ENCODE peak calls at places on chromosomes 11 and 22, in nine cellular contexts. One of them, this sample, is unnamed.

GRCh38 chr22:38327805-38328204 is 10.6 kb upstream of the CSNK1E start:
- DNase-seq in glutamatergic neuron: no peak
- DNase-seq in adrenal gland: no peak
- DNase-seq in cardiac muscle cell: peak; percentile 45
- DNase-seq in PC-3: peak; percentile 61
- DNase-seq in CD4-positive, alpha-beta T cell: no peak
- DNase-seq in psoas muscle: no peak
- DNase-seq in IMR-90: peak; percentile 63
- DNase-seq in esophagus squamous epithelium: no peak
- DNase-seq in this sample: no peak

GRCh38 chr22:50544746-50545253 is 899 bp upstream of the KLHDC7B start:
- DNase-seq in glutamatergic neuron: no peak
- DNase-seq in adrenal gland: no peak
- DNase-seq in cardiac muscle cell: no peak
- DNase-seq in PC-3: no peak
- DNase-seq in CD4-positive, alpha-beta T cell: no peak
- DNase-seq in psoas muscle: peak; percentile 52
- DNase-seq in IMR-90: no peak
- DNase-seq in esophagus squamous epithelium: no peak
- DNase-seq in this sample: no peak

GRCh38 chr11:64861227-64861970 is 16.9 kb upstream of the CDC42BPG start:
- DNase-seq in glutamatergic neuron: no peak
- DNase-seq in adrenal gland: no peak
- DNase-seq in cardiac muscle cell: no peak
- DNase-seq in PC-3: no peak
- DNase-seq in CD4-positive, alpha-beta T cell: no peak
- DNase-seq in psoas muscle: no peak
- DNase-seq in IMR-90: no peak
- DNase-seq in esophagus squamous epithelium: no peak
- DNase-seq in this sample: no peak

GRCh38 chr11:96339704-96340554 is 3.1 kb downstream of the MAML2 start:
- DNase-seq in glutamatergic neuron: no peak
- DNase-seq in adrenal gland: no peak
- DNase-seq in cardiac muscle cell: no peak
- DNase-seq in PC-3: no peak
- DNase-seq in CD4-positive, alpha-beta T cell: no peak
- DNase-seq in psoas muscle: no peak
- DNase-seq in IMR-90: peak; percentile 59
- DNase-seq in esophagus squamous epithelium: no peak
- DNase-seq in this sample: no peak

GRCh38 chr11:118343981-118344521 is at the start of gene CD3G:
- DNase-seq in glutamatergic neuron: no peak
- DNase-seq in adrenal gland: no peak
- DNase-seq in cardiac muscle cell: no peak
- DNase-seq in PC-3: no peak
- DNase-seq in CD4-positive, alpha-beta T cell: peak; percentile 81
- DNase-seq in psoas muscle: no peak
- DNase-seq in IMR-90: no peak
- DNase-seq in esophagus squamous epithelium: no peak
- DNase-seq in this sample: no peak

GRCh38 chr11:122979815-122980656 is 1.6 kb downstream of the BSX start:
- DNase-seq in glutamatergic neuron: peak; percentile 28
- DNase-seq in adrenal gland: no peak
- DNase-seq in cardiac muscle cell: no peak
- DNase-seq in PC-3: no peak
- DNase-seq in CD4-positive, alpha-beta T cell: no peak
- DNase-seq in psoas muscle: no peak
- DNase-seq in IMR-90: no peak
- DNase-seq in esophagus squamous epithelium: no peak
- DNase-seq in this sample: no peak

GRCh38 chr22:26618487-26618886 is 660 bp upstream of the CRYBB1 start:
- DNase-seq in glutamatergic neuron: no peak
- DNase-seq in adrenal gland: no peak
- DNase-seq in cardiac muscle cell: no peak
- DNase-seq in PC-3: no peak
- DNase-seq in CD4-positive, alpha-beta T cell: no peak
- DNase-seq in psoas muscle: no peak
- DNase-seq in IMR-90: no peak
- DNase-seq in esophagus squamous epithelium: no peak
- DNase-seq in this sample: no peak

GRCh38 chr22:24087071-24087795 is 76.1 kb downstream of the CABIN1 start:
- DNase-seq in glutamatergic neuron: no peak
- DNase-seq in adrenal gland: no peak
- DNase-seq in cardiac muscle cell: no peak
- DNase-seq in PC-3: no peak
- DNase-seq in CD4-positive, alpha-beta T cell: no peak
- DNase-seq in psoas muscle: no peak
- DNase-seq in IMR-90: no peak
- DNase-seq in esophagus squamous epithelium: no peak
- DNase-seq in this sample: no peak

GRCh38 chr11:67119577-67120391 is 721 bp downstream of the KDM2A start:
- DNase-seq in glutamatergic neuron: peak; percentile 61
- DNase-seq in adrenal gland: peak; percentile 47
- DNase-seq in cardiac muscle cell: peak; percentile 8
- DNase-seq in PC-3: peak; percentile 32
- DNase-seq in CD4-positive, alpha-beta T cell: peak; percentile 12
- DNase-seq in psoas muscle: peak; percentile 65
- DNase-seq in IMR-90: no peak
- DNase-seq in esophagus squamous epithelium: no peak
- DNase-seq in this sample: peak; percentile 43

GRCh38 chr11:119641991-119642745 is 86.8 kb downstream of the NECTIN1 start:
- DNase-seq in glutamatergic neuron: no peak
- DNase-seq in adrenal gland: no peak
- DNase-seq in cardiac muscle cell: peak; percentile 28
- DNase-seq in PC-3: peak; percentile 61
- DNase-seq in CD4-positive, alpha-beta T cell: no peak
- DNase-seq in psoas muscle: no peak
- DNase-seq in IMR-90: peak; percentile 5
- DNase-seq in esophagus squamous epithelium: no peak
- DNase-seq in this sample: no peak

GRCh38 chr11:59173964-59174663 is 2.2 kb downstream of the DTX4 start:
- DNase-seq in glutamatergic neuron: no peak
- DNase-seq in adrenal gland: no peak
- DNase-seq in cardiac muscle cell: peak; percentile 52
- DNase-seq in PC-3: peak; percentile 67
- DNase-seq in CD4-positive, alpha-beta T cell: no peak
- DNase-seq in psoas muscle: no peak
- DNase-seq in IMR-90: peak; percentile 59
- DNase-seq in esophagus squamous epithelium: no peak
- DNase-seq in this sample: no peak

GRCh38 chr22:23146842-23147205 is 1.5 kb downstream of the RAB36 start:
- DNase-seq in glutamatergic neuron: no peak
- DNase-seq in adrenal gland: no peak
- DNase-seq in cardiac muscle cell: peak; percentile 18
- DNase-seq in PC-3: no peak
- DNase-seq in CD4-positive, alpha-beta T cell: no peak
- DNase-seq in psoas muscle: no peak
- DNase-seq in IMR-90: no peak
- DNase-seq in esophagus squamous epithelium: no peak
- DNase-seq in this sample: no peak

GRCh38 chr11:47667555-47667954 is 25.2 kb upstream of the MTCH2 start:
- DNase-seq in glutamatergic neuron: no peak
- DNase-seq in adrenal gland: no peak
- DNase-seq in cardiac muscle cell: no peak
- DNase-seq in PC-3: no peak
- DNase-seq in CD4-positive, alpha-beta T cell: no peak
- DNase-seq in psoas muscle: no peak
- DNase-seq in IMR-90: peak; percentile 13
- DNase-seq in esophagus squamous epithelium: no peak
- DNase-seq in this sample: no peak

GRCh38 chr11:129252621-129253020 is 60.5 kb upstream of the ARHGAP32 start:
- DNase-seq in glutamatergic neuron: no peak
- DNase-seq in adrenal gland: no peak
- DNase-seq in cardiac muscle cell: no peak
- DNase-seq in PC-3: no peak
- DNase-seq in CD4-positive, alpha-beta T cell: no peak
- DNase-seq in psoas muscle: no peak
- DNase-seq in IMR-90: no peak
- DNase-seq in esophagus squamous epithelium: no peak
- DNase-seq in this sample: no peak

GRCh38 chr11:129932385-129933067 is 37.1 kb upstream of the NFRKB start:
- DNase-seq in glutamatergic neuron: no peak
- DNase-seq in adrenal gland: no peak
- DNase-seq in cardiac muscle cell: no peak
- DNase-seq in PC-3: peak; percentile 28
- DNase-seq in CD4-positive, alpha-beta T cell: no peak
- DNase-seq in psoas muscle: no peak
- DNase-seq in IMR-90: no peak
- DNase-seq in esophagus squamous epithelium: no peak
- DNase-seq in this sample: no peak

DNA sequence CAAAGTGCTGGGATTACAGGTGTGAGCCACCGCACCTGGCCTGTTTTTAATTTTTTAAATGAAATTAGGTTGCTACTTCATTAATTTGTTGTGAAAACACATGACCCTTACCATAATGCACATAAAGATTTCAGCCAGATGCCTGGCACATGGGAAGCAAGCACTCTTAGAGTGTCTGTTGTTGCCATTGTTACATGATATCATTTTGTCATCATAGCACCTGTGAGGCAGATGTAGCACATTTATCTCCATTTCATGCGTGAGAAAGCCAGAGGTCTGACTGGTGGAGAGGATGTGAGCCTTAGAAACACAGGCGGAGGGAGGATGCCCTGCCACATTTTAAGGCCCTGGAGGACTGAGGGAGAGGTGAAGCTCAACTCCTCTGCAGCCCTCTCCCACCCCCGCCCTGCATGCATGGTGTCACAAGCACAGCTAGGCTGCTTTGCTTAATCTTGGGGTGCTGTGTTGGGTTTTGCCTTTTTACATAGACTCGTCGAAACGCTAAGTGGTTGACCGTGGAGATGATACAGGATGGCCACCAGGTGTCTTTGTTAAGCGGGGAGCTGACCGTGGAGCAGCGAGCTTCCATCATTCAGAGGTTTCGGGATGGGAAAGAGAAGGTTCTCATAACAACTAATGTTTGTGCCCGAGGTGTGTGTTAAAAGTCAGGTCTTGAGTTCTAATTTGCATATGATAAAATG is 14.0 kb downstream of the DDX25 start:
- DNase-seq in glutamatergic neuron: no peak
- DNase-seq in adrenal gland: no peak
- DNase-seq in cardiac muscle cell: no peak
- DNase-seq in PC-3: no peak
- DNase-seq in CD4-positive, alpha-beta T cell: no peak
- DNase-seq in psoas muscle: no peak
- DNase-seq in IMR-90: no peak
- DNase-seq in esophagus squamous epithelium: no peak
- DNase-seq in this sample: no peak
- TF ChIP-seq CTCF in glutamatergic neuron: no peak
- TF ChIP-seq CTCF in adrenal gland: no peak
- TF ChIP-seq CTCF in cardiac muscle cell: no peak
- TF ChIP-seq CTCF in PC-3: peak; percentile 52
- TF ChIP-seq CTCF in CD4-positive, alpha-beta T cell: no peak
- TF ChIP-seq CTCF in psoas muscle: no peak
- TF ChIP-seq CTCF in IMR-90: no peak
- TF ChIP-seq CTCF in esophagus squamous epithelium: no peak
- TF ChIP-seq CTCF in this sample: no peak

GRCh38 chr11:72688929-72689328 is 14.7 kb upstream of the PDE2A start:
- DNase-seq in glutamatergic neuron: no peak
- DNase-seq in adrenal gland: no peak
- DNase-seq in cardiac muscle cell: peak; percentile 25
- DNase-seq in PC-3: no peak
- DNase-seq in CD4-positive, alpha-beta T cell: no peak
- DNase-seq in psoas muscle: no peak
- DNase-seq in IMR-90: no peak
- DNase-seq in esophagus squamous epithelium: no peak
- DNase-seq in this sample: no peak
- TF ChIP-seq CTCF in glutamatergic neuron: no peak
- TF ChIP-seq CTCF in adrenal gland: peak; percentile 13
- TF ChIP-seq CTCF in cardiac muscle cell: no peak
- TF ChIP-seq CTCF in PC-3: no peak
- TF ChIP-seq CTCF in CD4-positive, alpha-beta T cell: no peak
- TF ChIP-seq CTCF in psoas muscle: no peak
- TF ChIP-seq CTCF in IMR-90: no peak
- TF ChIP-seq CTCF in esophagus squamous epithelium: no peak
- TF ChIP-seq CTCF in this sample: no peak

DNA sequence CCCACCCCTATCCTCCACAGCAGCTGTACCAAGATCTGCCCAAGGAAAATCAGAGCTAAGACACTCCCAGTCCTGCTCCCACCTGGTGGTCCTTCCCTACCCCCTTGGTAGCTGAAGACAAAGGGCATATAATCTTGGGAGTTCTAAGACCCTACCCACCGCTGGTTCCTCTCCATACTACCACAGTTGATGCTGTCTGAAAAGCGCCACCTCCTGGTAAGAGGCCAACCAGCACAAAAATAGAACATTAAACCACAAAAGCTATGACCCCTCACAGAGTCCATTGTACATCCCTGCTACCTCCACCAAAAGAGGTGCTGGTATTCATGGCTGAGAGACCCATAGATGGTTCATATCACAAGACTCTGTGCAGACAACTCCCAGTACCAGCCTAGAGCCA is 161.5 kb upstream of the ARHGAP42 start:
- DNase-seq in glutamatergic neuron: no peak
- DNase-seq in adrenal gland: no peak
- DNase-seq in cardiac muscle cell: no peak
- DNase-seq in PC-3: peak; percentile 33
- DNase-seq in CD4-positive, alpha-beta T cell: no peak
- DNase-seq in psoas muscle: no peak
- DNase-seq in IMR-90: no peak
- DNase-seq in esophagus squamous epithelium: no peak
- DNase-seq in this sample: no peak
- TF ChIP-seq CTCF in glutamatergic neuron: peak; percentile 32
- TF ChIP-seq CTCF in adrenal gland: no peak
- TF ChIP-seq CTCF in cardiac muscle cell: no peak
- TF ChIP-seq CTCF in PC-3: peak; percentile 69
- TF ChIP-seq CTCF in CD4-positive, alpha-beta T cell: no peak
- TF ChIP-seq CTCF in psoas muscle: no peak
- TF ChIP-seq CTCF in IMR-90: peak; percentile 27
- TF ChIP-seq CTCF in esophagus squamous epithelium: no peak
- TF ChIP-seq CTCF in this sample: no peak

GRCh38 chr11:62592989-62593421 is 1.7 kb upstream of the TUT1 start:
- DNase-seq in glutamatergic neuron: no peak
- DNase-seq in adrenal gland: no peak
- DNase-seq in cardiac muscle cell: no peak
- DNase-seq in PC-3: no peak
- DNase-seq in CD4-positive, alpha-beta T cell: no peak
- DNase-seq in psoas muscle: peak; percentile 39
- DNase-seq in IMR-90: no peak
- DNase-seq in esophagus squamous epithelium: no peak
- DNase-seq in this sample: no peak

GRCh38 chr11:62591448-62592215 is at the start of gene TUT1:
- DNase-seq in glutamatergic neuron: peak; percentile 92
- DNase-seq in adrenal gland: peak; percentile 98
- DNase-seq in cardiac muscle cell: peak; percentile 99
- DNase-seq in PC-3: peak; percentile 100
- DNase-seq in CD4-positive, alpha-beta T cell: peak; percentile 91
- DNase-seq in psoas muscle: peak; percentile 97
- DNase-seq in IMR-90: peak; percentile 99
- DNase-seq in esophagus squamous epithelium: peak; percentile 89
- DNase-seq in this sample: peak; percentile 83

GRCh38 chr11:62595124-62595523 is 3.8 kb upstream of the TUT1 start:
- DNase-seq in glutamatergic neuron: no peak
- DNase-seq in adrenal gland: no peak
- DNase-seq in cardiac muscle cell: no peak
- DNase-seq in PC-3: no peak
- DNase-seq in CD4-positive, alpha-beta T cell: no peak
- DNase-seq in psoas muscle: peak; percentile 19
- DNase-seq in IMR-90: no peak
- DNase-seq in esophagus squamous epithelium: no peak
- DNase-seq in this sample: no peak

GRCh38 chr11:62592216-62592815 is 993 bp upstream of the TUT1 start:
- DNase-seq in glutamatergic neuron: no peak
- DNase-seq in adrenal gland: peak; percentile 46
- DNase-seq in cardiac muscle cell: no peak
- DNase-seq in PC-3: no peak
- DNase-seq in CD4-positive, alpha-beta T cell: no peak
- DNase-seq in psoas muscle: no peak
- DNase-seq in IMR-90: no peak
- DNase-seq in esophagus squamous epithelium: no peak
- DNase-seq in this sample: no peak

GRCh38 chr11:62593434-62594044 is 2.2 kb upstream of the TUT1 start:
- DNase-seq in glutamatergic neuron: peak; percentile 79
- DNase-seq in adrenal gland: peak; percentile 80
- DNase-seq in cardiac muscle cell: peak; percentile 86
- DNase-seq in PC-3: peak; percentile 71
- DNase-seq in CD4-positive, alpha-beta T cell: peak; percentile 75
- DNase-seq in psoas muscle: peak; percentile 88
- DNase-seq in IMR-90: peak; percentile 70
- DNase-seq in esophagus squamous epithelium: no peak
- DNase-seq in this sample: peak; percentile 66
- TF ChIP-seq CTCF in glutamatergic neuron: peak; percentile 29
- TF ChIP-seq CTCF in adrenal gland: peak; percentile 58
- TF ChIP-seq CTCF in cardiac muscle cell: peak; percentile 80
- TF ChIP-seq CTCF in PC-3: peak; percentile 79
- TF ChIP-seq CTCF in CD4-positive, alpha-beta T cell: peak; percentile 71
- TF ChIP-seq CTCF in psoas muscle: peak; percentile 61
- TF ChIP-seq CTCF in IMR-90: peak; percentile 59
- TF ChIP-seq CTCF in esophagus squamous epithelium: peak; percentile 48
- TF ChIP-seq CTCF in this sample: no peak

This sample was measured in mesothelial cell of epicardium.